ENCODE peak calls at places on chromosomes 4 and X, in four cellular contexts. One of them, this sample, is unnamed.

GRCh38 chr4:143667461-143667860 is 33.0 kb downstream of the FREM3 start:
- DNase-seq in dorsolateral prefrontal cortex: peak
- DNase-seq in NCI-H1105: no peak
- DNase-seq in CD8-positive, alpha-beta memory T cell: no peak
- DNase-seq in this sample: no peak

GRCh38 chr4:111943796-111944203 is 201.5 kb upstream of the FAM241A start:
- DNase-seq in dorsolateral prefrontal cortex: no peak
- DNase-seq in CD8-positive, alpha-beta memory T cell: no peak
- DNase-seq in NCI-H1105: peak
- DNase-seq in this sample: peak

GRCh38 chrX:137430984-137431475 is 134.9 kb upstream of the ZIC3 start:
- DNase-seq in CD8-positive, alpha-beta memory T cell: no peak
- DNase-seq in NCI-H1105: no peak
- DNase-seq in dorsolateral prefrontal cortex: no peak
- DNase-seq in this sample: no peak

GRCh38 chr4:2822461-2823300 is 21.0 kb upstream of the ADD1 start:
- DNase-seq in CD8-positive, alpha-beta memory T cell: no peak
- DNase-seq in NCI-H1105: no peak
- DNase-seq in dorsolateral prefrontal cortex: no peak
- DNase-seq in this sample: no peak

GRCh38 chrX:56766554-56767412 is 37.7 kb downstream of the NBDY start:
- DNase-seq in dorsolateral prefrontal cortex: no peak
- DNase-seq in NCI-H1105: no peak
- DNase-seq in CD8-positive, alpha-beta memory T cell: no peak
- DNase-seq in this sample: no peak

GRCh38 chrX:124217289-124218251 is 114.9 kb upstream of the TEX13D start:
- DNase-seq in CD8-positive, alpha-beta memory T cell: peak
- DNase-seq in dorsolateral prefrontal cortex: no peak
- DNase-seq in NCI-H1105: no peak
- DNase-seq in this sample: no peak

GRCh38 chrX:39749728-39750127 is 348.0 kb downstream of the BCOR start:
- DNase-seq in dorsolateral prefrontal cortex: no peak
- DNase-seq in CD8-positive, alpha-beta memory T cell: no peak
- DNase-seq in NCI-H1105: no peak
- DNase-seq in this sample: no peak

GRCh38 chrX:276588-277171 is 4.5 kb upstream of the PLCXD1 start:
- DNase-seq in dorsolateral prefrontal cortex: no peak
- DNase-seq in NCI-H1105: no peak
- DNase-seq in CD8-positive, alpha-beta memory T cell: no peak
- DNase-seq in this sample: no peak

GRCh38 chr4:8900588-8900987 is 28.9 kb upstream of the HMX1 start:
- DNase-seq in CD8-positive, alpha-beta memory T cell: no peak
- DNase-seq in dorsolateral prefrontal cortex: no peak
- DNase-seq in NCI-H1105: no peak
- DNase-seq in this sample: no peak

GRCh38 chr4:107213410-107213809 is 177.3 kb upstream of the DKK2 start:
- DNase-seq in NCI-H1105: no peak
- DNase-seq in dorsolateral prefrontal cortex: no peak
- DNase-seq in CD8-positive, alpha-beta memory T cell: no peak
- DNase-seq in this sample: no peak

GRCh38 chr4:165842684-165843083 is 30.4 kb upstream of the TLL1 start:
- DNase-seq in CD8-positive, alpha-beta memory T cell: no peak
- DNase-seq in dorsolateral prefrontal cortex: no peak
- DNase-seq in NCI-H1105: no peak
- DNase-seq in this sample: no peak